ENCODE peak calls at places on chromosomes 5 and 9, in four cellular contexts. Q, Z, I and H are unnamed samples.

GRCh38 chr9:95605087-95605486 is 88.3 kb upstream of the PTCH1 start:
- DNase-seq in Q (no peak), Z (no peak), I (no peak), H (no peak)

GRCh38 chr5:123151227-123151951 is 62.3 kb downstream of the PRDM6 start:
- DNase-seq in Z (no peak), I (no peak), Q (no peak), H (no peak)

GRCh38 chr5:98763001-98763630 is 10.3 kb upstream of the RGMB start:
- DNase-seq in Q (no peak), I (no peak), Z (no peak), H (no peak)

GRCh38 chr9:125495137-125496119 is 211.6 kb downstream of the MAPKAP1 start:
- DNase-seq in Q (no peak), Z (no peak), I (no peak), H (no peak)

GRCh38 chr9:13023498-13023897 is 248.7 kb downstream of the LURAP1L start:
- DNase-seq in I (no peak), Z (no peak), Q (no peak), H (no peak)

GRCh38 chr9:90808890-90809685 is 7.5 kb downstream of the SYK start:
- DNase-seq in Z (no peak), Q (no peak), I (no peak), H (no peak)

GRCh38 chr5:141742866-141743651 is 61.0 kb upstream of the ARAP3 start:
- DNase-seq in Z (no peak), Q (no peak), I (peak), H (peak)

GRCh38 chr9:36725777-36726356 is 153.2 kb downstream of the MELK start:
- DNase-seq in Q (no peak), I (no peak), Z (peak), H (no peak)

GRCh38 chr9:134059661-134060395 is 8.0 kb downstream of the BRD3 start:
- DNase-seq in Z (peak), I (peak), Q (peak), H (no peak)

GRCh38 chr5:32903613-32904012 is 192.5 kb downstream of the NPR3 start:
- DNase-seq in Q (no peak), I (no peak), Z (no peak), H (no peak)

GRCh38 chr5:61450880-61451279 is 118.8 kb downstream of the ZSWIM6 start:
- DNase-seq in Q (no peak), I (no peak), Z (no peak), H (no peak)

GRCh38 chr9:72635197-72635596 is 113.8 kb downstream of the TMC1 start:
- DNase-seq in Q (no peak), Z (no peak), I (no peak), H (no peak)

GRCh38 chr9:133478851-133479711 is at the start of gene SLC2A6:
- DNase-seq in Q (peak), I (peak), Z (peak), H (no peak)

GRCh38 chr5:139414601-139415121 is 10.8 kb upstream of the SPATA24 start:
- DNase-seq in Z (no peak), I (peak), Q (no peak), H (no peak)

GRCh38 chr9:78668148-78668825 is 371.4 kb downstream of the PSAT1 start:
- DNase-seq in Q (no peak), I (no peak), Z (no peak), H (no peak)

GRCh38 chr5:61504143-61504542 is 172.1 kb downstream of the ZSWIM6 start:
- DNase-seq in Z (no peak), Q (no peak), I (no peak), H (no peak)

GRCh38 chr5:6686916-6687409 is 26.3 kb upstream of the TENT4A start:
- DNase-seq in Z (no peak), Q (no peak), I (no peak), H (no peak)

GRCh38 chr5:93274291-93274690 is 306.7 kb downstream of the NR2F1-AS1 start:
- DNase-seq in Q (no peak), Z (no peak), I (no peak), H (no peak)

GRCh38 chr9:91903126-91903911 is 46.7 kb downstream of the ROR2 start:
- DNase-seq in I (no peak), Q (no peak), Z (no peak), H (no peak)

GRCh38 chr5:67240846-67241245 is 44.2 kb upstream of the CD180 start:
- DNase-seq in Q (no peak), Z (no peak), I (no peak), H (no peak)

GRCh38 chr5:94621763-94622162 is 3.3 kb downstream of the SLF1 start:
- DNase-seq in Q (no peak), I (no peak), Z (no peak), H (no peak)